ENCODE peak calls at places on chromosomes 11 and 22, in ten cellular contexts. R is CD4-positive, alpha-beta T cell; F is heart right ventricle; C is HCT116; N is upper lobe of right lung; A is RWPE2; S is body of pancreas; Z is right cardiac atrium; Q is psoas muscle; E is naive thymus-derived CD4-positive, alpha-beta T cell. U is an unnamed sample.

GRCh38 chr11:69671734-69672465 is 3.3 kb downstream of the LTO1 start:
- ATAC-seq in C (no peak), E (no peak), A (no peak), N (no peak), Z (no peak), R (no peak), F (no peak), S (no peak), Q (no peak), U (no peak)

GRCh38 chr11:132008872-132009271 is 638.5 kb downstream of the NTM start:
- ATAC-seq in E (no peak), R (no peak), Z (no peak), A (no peak), S (no peak), F (no peak), C (no peak), Q (no peak), N (no peak), U (no peak)

GRCh38 chr11:119585038-119585666 is 143.8 kb downstream of the NECTIN1 start:
- ATAC-seq in Z (peak; percentile 49), S (peak; percentile 28), A (peak; percentile 49), F (no peak), C (no peak), N (peak; percentile 15), E (no peak), Q (no peak), R (no peak), U (peak; percentile 31)

GRCh38 chr22:46714550-46714949 is 23.5 kb downstream of the CERK start:
- ATAC-seq in N (no peak), R (no peak), Q (no peak), S (no peak), C (no peak), Z (peak; percentile 43), F (no peak), E (no peak), A (no peak), U (peak; percentile 34)

GRCh38 chr11:13367115-13367514 is 89.5 kb downstream of the BMAL1 start:
- ATAC-seq in N (no peak), C (peak; percentile 50), E (no peak), S (no peak), R (no peak), Z (no peak), Q (no peak), A (no peak), F (no peak), U (no peak)

GRCh38 chr11:8735094-8735493 is 52.5 kb downstream of the RPL27A start:
- ATAC-seq in Z (peak; percentile 30), C (no peak), N (peak; percentile 58), S (no peak), A (no peak), F (no peak), Q (no peak), R (no peak), E (no peak), U (no peak)

GRCh38 chr11:62889484-62890437 is 9.1 kb downstream of the SLC3A2 start:
- ATAC-seq in A (peak; percentile 55), Z (peak; percentile 53), N (peak; percentile 62), E (peak; percentile 28), C (peak; percentile 61), F (no peak), S (peak; percentile 30), Q (peak; percentile 25), R (peak; percentile 21), U (peak; percentile 23)

GRCh38 chr11:111019931-111020381 is 225.6 kb upstream of the POU2AF2 start:
- ATAC-seq in R (no peak), Z (peak; percentile 69), C (no peak), N (peak; percentile 79), E (peak; percentile 54), F (peak; percentile 55), A (no peak), Q (no peak), S (no peak), U (peak; percentile 76)

GRCh38 chr22:48961705-48962104 is 866.0 kb downstream of the BRD1 start:
- ATAC-seq in S (no peak), E (no peak), R (no peak), Z (no peak), Q (no peak), N (no peak), F (no peak), A (no peak), C (no peak), U (no peak)

GRCh38 chr11:102494216-102494615 is 36.3 kb downstream of the MMP7 start:
- ATAC-seq in R (no peak), Q (no peak), A (peak; percentile 98), N (peak; percentile 26), F (no peak), C (peak; percentile 66), S (peak; percentile 60), Z (peak; percentile 42), E (no peak), U (no peak)

GRCh38 chr11:79139900-79140299 is 300.9 kb downstream of the TENM4 start:
- ATAC-seq in S (no peak), Q (no peak), N (no peak), F (no peak), A (no peak), R (no peak), E (no peak), C (no peak), Z (no peak), U (no peak)

GRCh38 chr11:27409060-27409459 is 46.0 kb upstream of the CCDC34 start:
- ATAC-seq in R (no peak), S (no peak), Q (no peak), A (no peak), Z (peak; percentile 75), C (no peak), E (no peak), N (no peak), F (no peak), U (no peak)

GRCh38 chr22:45571089-45571488 is 68.4 kb downstream of the FBLN1 start:
- ATAC-seq in C (no peak), R (no peak), E (no peak), A (no peak), F (no peak), S (no peak), N (no peak), Z (no peak), Q (no peak), U (no peak)

GRCh38 chr22:45564349-45565030 is 61.8 kb downstream of the FBLN1 start:
- ATAC-seq in Z (peak; percentile 66), R (no peak), S (no peak), E (no peak), A (no peak), Q (peak; percentile 81), F (peak; percentile 89), C (no peak), N (no peak), U (no peak)

GRCh38 chr22:45565973-45566372 is 63.3 kb downstream of the FBLN1 start:
- ATAC-seq in Z (no peak), R (no peak), N (no peak), C (no peak), A (no peak), E (no peak), F (no peak), S (no peak), Q (no peak), U (no peak)

GRCh38 chr22:45565171-45565570 is 62.5 kb downstream of the FBLN1 start:
- ATAC-seq in F (no peak), Q (no peak), N (no peak), R (no peak), E (no peak), Z (no peak), C (no peak), S (no peak), A (no peak), U (no peak)

GRCh38 chr22:45568213-45568612 is 65.5 kb downstream of the FBLN1 start:
- ATAC-seq in F (no peak), S (no peak), C (no peak), Z (no peak), R (no peak), N (no peak), A (no peak), E (no peak), Q (no peak), U (no peak)
- H3K27me3 ChIP-seq in F (no peaks in the 10 kb centered on the region), S (no peaks in the 10 kb centered on the region), C (peaks cover 4% of the 10 kb centered on the region), Z (no peaks in the 10 kb centered on the region), R (peaks cover 5% of the 10 kb centered on the region), N (peaks cover 7% of the 10 kb centered on the region), A (no peaks in the 10 kb centered on the region), E (no peaks in the 10 kb centered on the region), Q (no peaks in the 10 kb centered on the region), U (peaks cover 15% of the 10 kb centered on the region)

DNA sequence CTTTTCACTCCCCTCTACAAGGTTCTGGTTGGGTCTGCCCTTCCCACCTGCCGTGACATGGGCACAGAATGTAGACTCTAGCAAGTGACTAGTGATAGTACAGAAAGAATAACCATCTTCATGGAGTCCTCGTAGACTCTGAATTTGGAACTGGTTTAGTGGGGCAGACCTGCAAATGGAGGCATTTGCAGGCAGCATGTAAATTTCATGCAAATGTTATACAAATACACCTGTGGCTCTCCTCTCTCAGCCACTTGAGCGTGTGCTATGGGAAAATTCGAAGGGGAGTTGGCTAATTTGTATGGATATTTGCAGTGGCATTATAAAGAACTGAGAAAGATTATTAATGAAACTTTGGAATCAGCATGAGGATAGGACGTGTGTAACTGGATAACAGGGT is 85.0 kb downstream of the SCN3B start:
- ATAC-seq in S (no peak), Z (no peak), A (no peak), R (no peak), E (no peak), C (no peak), F (no peak), Q (no peak), N (no peak), U (no peak)
- H3K27me3 ChIP-seq in S (no peaks in the 10 kb centered on the region), Z (no peaks in the 10 kb centered on the region), A (no peaks in the 10 kb centered on the region), R (no peaks in the 10 kb centered on the region), E (no peaks in the 10 kb centered on the region), C (no peaks in the 10 kb centered on the region), F (no peaks in the 10 kb centered on the region), Q (no peaks in the 10 kb centered on the region), N (no peaks in the 10 kb centered on the region), U (peaks cover 4% of the 10 kb centered on the region)

GRCh38 chr22:23251445-23252093 is 71.3 kb downstream of the BCR start:
- ATAC-seq in S (peak; percentile 71), A (peak; percentile 28), R (peak; percentile 53), N (no peak), E (no peak), Q (peak; percentile 20), F (no peak), Z (no peak), C (peak; percentile 58), U (no peak)
- H3K27me3 ChIP-seq in S (no peaks in the 10 kb centered on the region), A (no peaks in the 10 kb centered on the region), R (no peaks in the 10 kb centered on the region), N (no peaks in the 10 kb centered on the region), E (no peaks in the 10 kb centered on the region), Q (peaks cover 4% of the 10 kb centered on the region), F (no peaks in the 10 kb centered on the region), Z (no peaks in the 10 kb centered on the region), C (no peaks in the 10 kb centered on the region), U (no peaks in the 10 kb centered on the region)

GRCh38 chr11:129846508-129847335 is 31.1 kb downstream of the TMEM45B start:
- ATAC-seq in F (no peak), R (peak; percentile 78), C (no peak), E (peak; percentile 66), Q (no peak), A (peak; percentile 98), S (peak; percentile 81), Z (no peak), N (peak; percentile 90), U (no peak)

GRCh38 chr11:129840236-129840635 is 24.6 kb downstream of the TMEM45B start:
- ATAC-seq in R (no peak), F (no peak), C (no peak), N (peak; percentile 73), E (no peak), Z (no peak), S (peak; percentile 68), Q (no peak), A (peak; percentile 50), U (no peak)

GRCh38 chr11:129836979-129837378 is 21.3 kb downstream of the TMEM45B start:
- ATAC-seq in S (no peak), Z (no peak), C (peak; percentile 31), Q (no peak), F (no peak), N (no peak), A (no peak), E (no peak), R (no peak), U (no peak)

GRCh38 chr11:129842138-129842537 is 26.5 kb downstream of the TMEM45B start:
- ATAC-seq in Q (no peak), A (no peak), F (no peak), N (no peak), S (no peak), E (peak; percentile 52), Z (no peak), C (no peak), R (peak; percentile 48), U (no peak)
- H3K27me3 ChIP-seq in Q (no peaks in the 10 kb centered on the region), A (no peaks in the 10 kb centered on the region), F (no peaks in the 10 kb centered on the region), N (no peaks in the 10 kb centered on the region), S (no peaks in the 10 kb centered on the region), E (no peaks in the 10 kb centered on the region), Z (no peaks in the 10 kb centered on the region), C (no peaks in the 10 kb centered on the region), R (no peaks in the 10 kb centered on the region), U (no peaks in the 10 kb centered on the region)